ENCODE peak calls at places on chromosomes 6 and 20, in nine cellular contexts. Y, U, C, T, A, F, X, D and P are unnamed samples.

GRCh38 chr6:165871571-165871970 is 208.5 kb upstream of the PDE10A start:
- DNase-seq in Y (no peak), U (no peak), C (no peak), T (no peak), A (no peak), F (no peak), X (no peak), D (no peak), P (no peak)

GRCh38 chr6:47135772-47136171 is 93.6 kb upstream of the ADGRF1 start:
- DNase-seq in Y (peak), U (no peak), C (no peak), T (no peak), A (peak), F (peak), X (no peak), D (no peak), P (peak)

GRCh38 chr6:10513544-10513943 is 7.6 kb upstream of the GCNT2 start:
- DNase-seq in Y (no peak), U (no peak), C (no peak), T (no peak), A (no peak), F (no peak), X (no peak), D (no peak), P (no peak)

GRCh38 chr20:12955611-12956010 is 53.2 kb upstream of the SPTLC3 start:
- DNase-seq in Y (no peak), U (no peak), C (no peak), T (no peak), A (no peak), F (no peak), X (no peak), D (no peak), P (no peak)

GRCh38 chr6:5125152-5126006 is 40.2 kb downstream of the PPP1R3G start:
- DNase-seq in Y (no peak), U (no peak), C (no peak), T (no peak), A (peak), F (peak), X (no peak), D (no peak), P (no peak)

GRCh38 chr6:157224178-157224956 is 99.0 kb downstream of the TMEM242 start:
- DNase-seq in Y (no peak), U (no peak), C (no peak), T (no peak), A (no peak), F (no peak), X (no peak), D (no peak), P (no peak)

GRCh38 chr6:104597541-104598050 is 262.1 kb downstream of the HACE1 start:
- DNase-seq in Y (no peak), U (no peak), C (no peak), T (no peak), A (peak), F (no peak), X (no peak), D (no peak), P (no peak)

GRCh38 chr6:12371151-12371550 is 81.0 kb downstream of the EDN1 start:
- DNase-seq in Y (no peak), U (no peak), C (no peak), T (no peak), A (no peak), F (no peak), X (no peak), D (no peak), P (no peak)

GRCh38 chr6:144365176-144365710 is 80.1 kb downstream of the UTRN start:
- DNase-seq in Y (no peak), U (no peak), C (no peak), T (no peak), A (no peak), F (no peak), X (no peak), D (no peak), P (no peak)

GRCh38 chr20:25309395-25310267 is 61.7 kb downstream of the PYGB start:
- DNase-seq in Y (no peak), U (peak), C (peak), T (peak), A (peak), F (peak), X (peak), D (no peak), P (peak)

GRCh38 chr20:61253640-61254511 is 1.8 kb downstream of the CDH4 start:
- DNase-seq in Y (no peak), U (peak), C (no peak), T (no peak), A (peak), F (peak), X (no peak), D (no peak), P (no peak)
- H3K4me3 ChIP-seq in Y (peak), U (no peak), C (no peak), T (no peak), A (peak), F (peak), X (no peak), D (no peak), P (no peak)

GRCh38 chr20:47377122-47377722 is 20.7 kb upstream of the ZMYND8 start:
- DNase-seq in Y (no peak), U (no peak), C (no peak), T (no peak), A (no peak), F (peak), X (no peak), D (no peak), P (no peak)
- TF ChIP-seq CTCF in Y (no peak), U (no peak), C (no peak), T (no peak), A (no peak), F (no peak), X (no peak), D (peak), P (no peak)

GRCh38 chr6:114157848-114158247 is 185.0 kb downstream of the HS3ST5 start:
- DNase-seq in Y (no peak), U (no peak), C (no peak), T (no peak), A (no peak), F (no peak), X (no peak), D (no peak), P (no peak)
- H3K4me3 ChIP-seq in Y (no peak), U (no peak), C (no peak), T (no peak), A (no peak), F (no peak), X (no peak), D (no peak), P (no peak)

GRCh38 chr6:87391334-87391733 is 16.4 kb upstream of the CFAP206 start:
- DNase-seq in Y (no peak), U (no peak), C (peak), T (no peak), A (peak), F (peak), X (peak), D (no peak), P (no peak)
- TF ChIP-seq CTCF in Y (peak), U (peak), C (peak), T (no peak), A (peak), F (peak), X (peak), D (peak), P (peak)

DNA sequence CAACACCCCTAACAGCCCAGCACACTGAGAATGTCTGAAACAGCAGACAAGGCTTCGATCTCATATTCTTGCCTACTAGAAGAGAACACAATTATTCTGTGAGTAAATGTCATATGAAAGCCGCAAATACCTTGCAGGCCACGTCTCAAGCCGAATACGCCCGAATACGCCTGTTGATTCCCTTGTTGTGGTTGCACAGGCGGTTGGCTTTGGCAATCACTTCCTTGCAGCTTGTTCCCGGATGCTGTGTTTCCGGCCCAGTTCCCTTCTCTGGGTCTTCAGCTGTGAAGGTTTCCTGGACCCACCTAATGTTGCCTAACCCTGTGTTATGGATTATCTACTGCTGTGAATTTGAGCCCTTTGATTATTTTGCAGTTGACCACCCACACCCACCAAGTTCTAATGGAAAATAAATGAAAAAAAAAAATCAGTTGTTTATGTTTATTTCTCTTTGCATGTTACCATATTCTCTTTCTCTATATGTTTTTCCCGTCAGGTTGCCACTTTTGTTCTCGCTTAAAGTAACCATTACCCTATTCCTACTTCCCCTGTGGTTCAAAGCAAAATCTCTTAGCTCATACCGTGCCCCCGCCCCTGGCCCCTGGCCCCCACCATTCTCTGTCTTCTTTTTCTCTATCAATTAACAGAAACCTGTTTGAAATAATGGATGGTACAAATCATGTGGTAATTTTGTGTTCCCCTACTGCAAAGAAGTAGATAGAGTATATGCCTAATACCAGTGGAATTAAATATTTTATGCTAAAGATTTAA is 172.4 kb downstream of the ADGB start:
- DNase-seq in Y (no peak), U (no peak), C (peak), T (no peak), A (no peak), F (no peak), X (no peak), D (no peak), P (no peak)
- H3K4me3 ChIP-seq in Y (no peak), U (no peak), C (no peak), T (no peak), A (no peak), F (no peak), X (no peak), D (no peak), P (no peak)

GRCh38 chr20:18431206-18431605 is 35.6 kb downstream of the DZANK1 start:
- DNase-seq in Y (no peak), U (no peak), C (no peak), T (no peak), A (no peak), F (no peak), X (no peak), D (no peak), P (no peak)
- TF ChIP-seq CTCF in Y (no peak), U (peak), C (no peak), T (no peak), A (no peak), F (no peak), X (no peak), D (no peak), P (no peak)

DNA sequence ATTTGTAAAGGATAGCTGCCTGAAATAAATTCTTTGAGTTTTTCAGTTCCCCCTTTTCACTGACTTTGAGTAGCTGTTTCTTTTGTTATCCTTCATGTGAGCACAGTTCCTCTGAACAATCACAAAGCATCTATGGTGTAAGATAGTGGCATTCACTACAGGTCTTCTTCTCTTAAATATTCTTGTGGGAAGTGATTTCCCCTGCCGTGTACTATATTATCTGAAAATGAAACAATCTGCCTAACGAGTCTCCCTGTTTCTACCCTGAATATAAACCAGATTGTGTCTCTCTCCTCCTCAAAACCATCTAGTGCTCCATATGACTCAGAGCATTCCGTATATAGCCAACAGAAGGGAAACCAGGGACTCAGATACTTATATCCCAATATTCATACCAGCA is 380.1 kb upstream of the SOX4 start:
- DNase-seq in Y (no peak), U (no peak), C (no peak), T (no peak), A (no peak), F (no peak), X (no peak), D (peak), P (no peak)
- H3K4me3 ChIP-seq in Y (no peak), U (no peak), C (no peak), T (no peak), A (no peak), F (no peak), X (no peak), D (no peak), P (no peak)

GRCh38 chr20:9172908-9173307 is 104.0 kb downstream of the PLCB4 start:
- DNase-seq in Y (no peak), U (no peak), C (no peak), T (no peak), A (peak), F (peak), X (no peak), D (no peak), P (no peak)
- TF ChIP-seq CTCF in Y (no peak), U (no peak), C (no peak), T (no peak), A (peak), F (no peak), X (no peak), D (no peak), P (peak)